ENCODE peak calls at places on chromosomes 13 and 19, in five cellular contexts. Z is mesenchymal stem cell, U is trophoblast cell, P is IMR-90, M is mesendoderm. S is an unnamed sample. For H3K4me1, the result is how much of the 10 kb centered on the place peaks cover.

GRCh38 chr19:54489341-54489740 is 13.3 kb upstream of the LAIR2 start:
- DNase-seq in M (no peak), P (no peak), Z (no peak), U (peak), S (no peak)

GRCh38 chr13:44770951-44771350 is 194.8 kb upstream of the TSC22D1 start:
- DNase-seq in U (peak), M (no peak), Z (no peak), P (no peak), S (no peak)

GRCh38 chr13:52847682-52848432 is 583 bp downstream of the PCDH8 start:
- DNase-seq in Z (no peak), M (no peak), U (no peak), P (no peak), S (no peak)

GRCh38 chr13:83879431-83880171 is 2.7 kb downstream of the SLITRK1 start:
- DNase-seq in U (no peak), P (no peak), M (no peak), Z (no peak), S (no peak)

GRCh38 chr13:26075498-26075897 is 23.7 kb upstream of the SHISA2 start:
- DNase-seq in P (no peak), M (peak), Z (no peak), U (no peak), S (no peak)

GRCh38 chr13:36666482-36667264 is 7.1 kb upstream of the SERTM1 start:
- DNase-seq in M (no peak), U (no peak), P (no peak), Z (no peak), S (no peak)

GRCh38 chr19:45917421-45918091 is 3.0 kb upstream of the NANOS2 start:
- DNase-seq in P (no peak), Z (no peak), M (no peak), U (peak), S (no peak)

GRCh38 chr13:104357174-104357573 is 1291.0 kb upstream of the SLC10A2 start:
- DNase-seq in M (peak), P (no peak), Z (no peak), U (peak), S (no peak)

GRCh38 chr19:40862785-40863184 is 12.5 kb upstream of the CYP2A6 start:
- DNase-seq in U (no peak), P (no peak), Z (peak), M (no peak), S (no peak)

GRCh38 chr19:33438016-33438671 is 64.6 kb downstream of the CEBPG start:
- DNase-seq in M (no peak), U (no peak), Z (no peak), P (peak), S (no peak)

GRCh38 chr19:16135410-16136127 is 7.9 kb upstream of the HSH2D start:
- DNase-seq in M (no peak), P (no peak), Z (no peak), U (no peak), S (no peak)

GRCh38 chr19:6737873-6738725 is 719 bp upstream of the GPR108 start:
- DNase-seq in P (peak), M (no peak), U (peak), Z (peak), S (peak)

GRCh38 chr19:50402544-50403301 is 16.0 kb upstream of the SPIB start:
- DNase-seq in Z (no peak), P (no peak), M (no peak), U (no peak), S (no peak)

GRCh38 chr19:1624458-1624857 is 19.2 kb upstream of the UQCR11 start:
- DNase-seq in M (peak), P (peak), U (peak), Z (peak), S (peak)

GRCh38 chr13:72473321-72473720 is 254.1 kb downstream of the MZT1 start:
- DNase-seq in Z (no peak), U (no peak), P (no peak), M (no peak), S (no peak)

GRCh38 chr19:1394252-1395193 is 6.8 kb downstream of the GAMT start:
- DNase-seq in U (no peak), P (no peak), M (no peak), Z (no peak), S (no peak)

GRCh38 chr13:98784666-98785065 is 32.2 kb upstream of the SLC15A1 start:
- DNase-seq in U (no peak), Z (no peak), P (no peak), M (no peak), S (no peak)

GRCh38 chr19:29006057-29006735 is 206.8 kb downstream of the UQCRFS1 start:
- DNase-seq in M (no peak), U (no peak), Z (no peak), P (peak), S (no peak)

GRCh38 chr19:40542197-40542859 is 34.3 kb upstream of the SHKBP1 start:
- DNase-seq in Z (peak), U (no peak), P (peak), M (no peak), S (no peak)

GRCh38 chr19:48746738-48747575 is at the start of gene IZUMO1:
- DNase-seq in Z (peak), U (peak), M (peak), P (peak), S (peak)

GRCh38 chr19:3573162-3573857 is 566 bp downstream of the HMG20B start:
- DNase-seq in P (no peak), U (peak), M (no peak), Z (no peak), S (no peak)

GRCh38 chr13:94972262-94972661 is 259.9 kb upstream of the SOX21 start:
- DNase-seq in M (no peak), Z (no peak), P (no peak), U (no peak), S (no peak)

GRCh38 chr13:89029062-89029461 is 1357.9 kb downstream of the SLITRK5 start:
- DNase-seq in U (no peak), P (no peak), Z (no peak), M (no peak), S (no peak)

GRCh38 chr19:7731218-7731595 is 703 bp downstream of the CLEC4G start:
- DNase-seq in Z (no peak), M (no peak), U (no peak), P (no peak), S (no peak)

GRCh38 chr19:8811315-8812172 is 20.6 kb downstream of the ZNF558 start:
- DNase-seq in U (no peak), Z (peak), M (peak), P (peak), S (no peak)

GRCh38 chr19:892243-892996 is 567 bp downstream of the MED16 start:
- DNase-seq in P (no peak), M (no peak), Z (no peak), U (no peak), S (no peak)

GRCh38 chr13:107192289-107192688 is 624.4 kb upstream of the ARGLU1 start:
- DNase-seq in M (no peak), U (no peak), P (peak), Z (peak), S (no peak)

GRCh38 chr19:54011507-54012211 is 20.2 kb downstream of the CACNG6 start:
- DNase-seq in U (no peak), M (peak), P (no peak), Z (no peak), S (no peak)

GRCh38 chr13:74036373-74036772 is 97.8 kb downstream of the KLF12 start:
- DNase-seq in P (no peak), U (peak), Z (no peak), M (peak), S (no peak)

GRCh38 chr19:1857648-1858326 is 5.6 kb downstream of the KLF16 start:
- DNase-seq in M (no peak), P (no peak), Z (no peak), U (no peak), S (no peak)

GRCh38 chr19:40718774-40719391 is 2.0 kb downstream of the ITPKC start:
- DNase-seq in U (peak), P (peak), Z (peak), M (peak), S (no peak)

GRCh38 chr19:29831041-29831548 is 19.3 kb downstream of the CCNE1 start:
- DNase-seq in U (peak), P (no peak), M (no peak), Z (no peak), S (no peak)

GRCh38 chr13:112702983-112703379 is 13.1 kb downstream of the ATP11A start:
- DNase-seq in M (no peak), U (no peak), P (no peak), Z (peak), S (no peak)

GRCh38 chr19:16457195-16457953 is 14.4 kb downstream of the EPS15L1 start:
- DNase-seq in P (peak), Z (peak), M (no peak), U (no peak), S (no peak)

GRCh38 chr13:60163525-60164471 is at the start of gene DIAPH3:
- DNase-seq in U (peak), Z (peak), M (peak), P (peak), S (peak)

GRCh38 chr13:60162096-60162495 is 1.6 kb downstream of the DIAPH3 start:
- DNase-seq in M (no peak), U (no peak), P (peak), Z (no peak), S (no peak)

GRCh38 chr13:60167121-60167520 is 3.4 kb upstream of the DIAPH3 start:
- DNase-seq in M (peak), U (peak), P (no peak), Z (no peak), S (no peak)

GRCh38 chr13:60164490-60164889 is 762 bp upstream of the DIAPH3 start:
- DNase-seq in M (peak), Z (no peak), U (peak), P (peak), S (no peak)

GRCh38 chr13:60165391-60166099 is 1.8 kb upstream of the DIAPH3 start:
- DNase-seq in P (peak), Z (no peak), U (peak), M (peak), S (no peak)
- H3K4me3 ChIP-seq in P (peak), Z (no peak), U (no peak), M (no peak), S (no peak)

GRCh38 chr19:9863759-9864158 is 28.6 kb downstream of the PIN1 start:
- DNase-seq in M (no peak), P (no peak), Z (no peak), U (no peak), S (no peak)

GRCh38 chr19:9862897-9863296 is 27.8 kb downstream of the PIN1 start:
- DNase-seq in M (no peak), U (no peak), P (no peak), Z (no peak), S (no peak)

GRCh38 chr19:9858766-9859165 is 23.6 kb downstream of the PIN1 start:
- DNase-seq in M (no peak), P (no peak), Z (no peak), U (no peak), S (no peak)

GRCh38 chr19:9860407-9860806 is 25.3 kb downstream of the PIN1 start:
- DNase-seq in M (no peak), Z (no peak), P (no peak), U (no peak), S (no peak)

DNA sequence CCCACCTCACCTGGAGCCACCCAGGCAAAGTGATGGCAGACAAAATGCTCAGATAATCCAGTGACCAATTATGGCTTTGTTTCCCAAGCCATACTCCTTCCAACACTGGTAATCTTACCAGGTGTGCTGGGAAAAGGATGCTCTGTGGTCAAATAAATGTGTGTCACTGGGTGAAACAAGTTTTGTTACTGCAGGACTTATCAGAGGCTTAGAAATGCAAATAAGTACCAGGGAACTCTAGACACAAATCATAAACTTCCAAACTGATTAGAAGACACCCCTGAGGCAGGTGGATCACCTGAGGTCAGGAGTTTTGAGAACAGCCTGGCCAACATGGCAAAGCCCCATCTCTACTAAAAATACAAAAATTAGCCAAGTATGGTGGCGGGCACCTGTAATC is 26.4 kb downstream of the PIN1 start:
- DNase-seq in Z (no peak), U (no peak), P (no peak), M (no peak), S (no peak)
- H3K4me1 ChIP-seq in Z (under half), U (under half), P (under half), M (under half), S (under half)

GRCh38 chr19:42872608-42873007 is 6.9 kb downstream of the PSG1 start:
- DNase-seq in P (no peak), U (peak), M (no peak), Z (no peak), S (no peak)
- H4K8ac ChIP-seq in P (peak), U (no peak), M (no peak), Z (no peak), S (no peak)

GRCh38 chr19:18191640-18192062 is 1.4 kb upstream of the MPV17L2 start:
- DNase-seq in M (no peak), Z (no peak), U (peak), P (no peak), S (no peak)
- H3K4me3 ChIP-seq in M (no peak), Z (no peak), U (no peak), P (peak), S (no peak)

DNA sequence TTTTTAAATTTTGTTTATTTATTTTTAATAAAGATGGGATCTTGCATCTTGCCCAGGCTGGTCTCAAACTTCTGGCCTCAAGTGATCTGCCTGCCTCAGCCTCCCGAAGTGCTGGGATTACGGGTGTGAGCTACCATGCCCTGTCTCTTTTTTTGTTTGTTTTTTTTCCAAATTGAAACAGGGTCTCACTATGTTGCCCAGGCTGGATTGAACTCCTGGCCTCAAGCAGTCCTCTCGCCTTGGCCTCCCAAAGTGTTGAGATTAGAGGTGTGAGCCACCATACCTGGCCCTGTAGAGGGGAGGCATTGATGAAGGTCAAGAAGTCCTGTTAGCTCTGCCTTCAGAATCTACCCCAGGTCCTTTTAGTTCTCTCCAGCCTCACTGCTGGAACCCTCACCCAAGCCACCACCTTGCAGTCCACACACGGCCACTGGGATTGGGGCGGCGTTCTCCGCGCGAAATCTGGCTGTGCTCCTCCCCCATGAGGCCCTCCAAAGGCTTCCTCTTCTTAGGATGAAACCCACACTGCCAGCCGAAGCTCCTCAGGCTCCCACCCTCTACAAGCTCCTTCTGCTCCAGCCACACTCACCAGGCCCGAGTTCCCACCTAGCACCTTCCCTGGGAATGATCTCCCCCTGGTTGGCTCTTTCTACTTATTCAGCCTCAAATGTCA is 34.9 kb downstream of the ACTN4 start:
- DNase-seq in U (no peak), P (no peak), Z (no peak), M (no peak), S (no peak)
- H3K4me1 ChIP-seq in U (half or more), P (half or more), Z (half or more), M (under half), S (under half)

GRCh38 chr19:47100290-47100689 is 13.3 kb downstream of the ZC3H4 start:
- DNase-seq in M (peak), Z (no peak), U (no peak), P (no peak), S (no peak)
- H4K8ac ChIP-seq in M (no peak), Z (no peak), U (no peak), P (no peak), S (no peak)

DNA sequence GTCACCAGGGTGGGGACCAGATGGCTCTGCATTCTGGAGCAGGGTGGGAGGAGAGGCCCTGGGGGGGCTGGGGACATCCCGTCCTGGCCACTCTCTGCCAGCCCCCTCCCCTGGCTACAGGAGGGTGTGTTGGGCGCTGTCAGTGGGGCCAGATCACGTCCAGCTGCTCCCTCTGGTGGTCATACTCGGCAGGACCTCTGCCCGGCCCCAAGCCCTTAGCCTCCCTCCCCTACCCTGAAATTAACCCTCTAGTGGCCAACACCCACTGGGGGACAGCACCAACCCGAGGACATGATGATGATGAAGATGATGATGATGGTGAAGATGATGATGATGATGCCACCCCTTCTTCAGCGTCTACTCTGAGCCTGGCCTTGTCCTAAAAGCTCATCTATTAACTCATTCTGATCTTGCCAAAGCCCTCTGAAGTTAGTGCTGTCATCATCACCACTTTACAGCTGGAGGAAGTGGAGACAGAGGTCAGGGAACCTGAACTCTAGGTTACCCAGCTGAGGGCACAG is 590 bp upstream of the LGI4 start:
- DNase-seq in Z (peak), M (peak), P (peak), U (peak), S (peak)
- H3K4me3 ChIP-seq in Z (no peak), M (no peak), P (no peak), U (no peak), S (no peak)

GRCh38 chr13:29819157-29819556 is 31.3 kb downstream of the UBL3 start:
- DNase-seq in U (no peak), P (no peak), Z (no peak), M (no peak), S (no peak)

GRCh38 chr13:29817604-29818378 is 32.6 kb downstream of the UBL3 start:
- DNase-seq in U (no peak), M (no peak), Z (peak), P (peak), S (no peak)

GRCh38 chr13:29810898-29811297 is 39.5 kb downstream of the UBL3 start:
- DNase-seq in M (no peak), Z (no peak), U (no peak), P (no peak), S (no peak)

GRCh38 chr13:29816715-29817114 is 33.7 kb downstream of the UBL3 start:
- DNase-seq in Z (no peak), M (no peak), P (no peak), U (no peak), S (no peak)

DNA sequence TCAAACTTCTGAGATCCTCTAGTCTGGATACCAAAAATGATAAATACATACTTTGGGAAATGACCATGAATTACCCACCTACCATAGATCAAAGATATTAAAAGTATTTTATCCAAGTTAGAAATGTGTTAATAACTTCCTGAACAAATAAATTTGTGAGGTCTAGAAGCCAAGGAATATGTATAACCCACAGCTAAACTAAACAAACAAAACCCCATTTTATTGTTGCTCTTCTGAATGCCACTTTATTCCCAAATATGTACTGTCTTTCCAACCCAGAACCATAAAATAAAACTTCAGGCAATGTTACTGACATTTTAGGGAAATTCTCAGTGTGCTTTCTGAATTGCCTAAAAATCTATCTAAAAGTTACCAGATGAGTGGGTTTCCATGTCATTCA is 35.1 kb downstream of the UBL3 start:
- DNase-seq in M (no peak), P (no peak), Z (no peak), U (no peak), S (no peak)
- H3K4me1 ChIP-seq in M (under half), P (under half), Z (under half), U (under half), S (under half)

GRCh38 chr13:32586022-32586900 is at the start of gene PDS5B:
- DNase-seq in P (peak), U (peak), Z (peak), M (peak), S (peak)
- H4K8ac ChIP-seq in P (peak), U (peak), Z (peak), M (peak), S (no peak)

DNA sequence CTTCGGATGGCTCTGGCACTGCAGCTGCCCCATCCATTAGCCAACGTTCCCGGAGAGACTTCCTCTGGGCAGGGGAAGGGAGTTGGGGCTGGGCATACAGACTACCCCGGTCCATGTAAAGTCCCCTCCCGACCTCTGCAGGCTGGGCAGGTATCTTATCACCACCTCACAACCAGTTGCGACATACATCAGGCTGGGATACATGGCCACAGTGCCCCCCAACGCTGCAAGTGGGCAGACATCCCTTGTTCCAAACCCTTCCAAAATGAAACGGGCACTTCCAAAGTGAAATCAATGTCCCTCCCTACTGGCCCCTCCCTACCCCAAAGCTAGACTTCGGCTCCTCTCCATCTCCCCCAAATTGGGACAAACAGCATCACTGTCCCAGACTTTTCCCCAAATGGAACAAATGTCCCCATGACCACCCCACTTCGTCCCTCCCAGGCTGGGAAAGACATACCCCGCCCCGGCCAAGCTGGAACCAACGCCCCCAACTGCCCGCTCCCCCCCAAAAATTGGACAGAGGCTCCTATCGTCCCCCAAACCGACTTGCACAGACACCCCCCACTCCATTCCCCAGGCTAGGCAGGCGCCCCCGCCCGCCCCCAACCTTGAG is 5.0 kb downstream of the PALM3 start:
- DNase-seq in U (no peak), M (peak), P (no peak), Z (no peak), S (no peak)
- H3K4me3 ChIP-seq in U (no peak), M (peak), P (peak), Z (peak), S (peak)